ENCODE peak calls at places on chromosomes 4 and X, in eight cellular contexts. D is astrocyte, T is right lobe of liver, C is neural progenitor cell, M is left lung, H is cardiac muscle cell, F is H9, O is thoracic aorta. N is an unnamed sample.

GRCh38 chrX:13013353-13014110 is 30.9 kb downstream of the FAM9C start:
- DNase-seq in F (no peak), M (no peak), H (peak), C (no peak), T (no peak), O (no peak), D (no peak), N (no peak)

GRCh38 chr4:26330946-26331345 is 10.1 kb downstream of the RBPJ start:
- DNase-seq in T (no peak), F (no peak), O (no peak), C (peak), H (no peak), M (no peak), D (no peak), N (no peak)

GRCh38 chr4:19945979-19946380 is 305.7 kb upstream of the SLIT2 start:
- DNase-seq in M (no peak), H (peak), O (no peak), D (peak), T (no peak), C (no peak), F (no peak), N (no peak)

GRCh38 chrX:48974033-48974432 is 2.4 kb upstream of the KCND1 start:
- DNase-seq in T (peak), D (no peak), M (no peak), C (no peak), O (no peak), H (no peak), F (no peak), N (no peak)

GRCh38 chr4:158894826-158895225 is 126.0 kb downstream of the FNIP2 start:
- DNase-seq in M (no peak), F (no peak), H (no peak), T (no peak), C (no peak), O (no peak), D (no peak), N (no peak)

GRCh38 chr4:175833574-175834350 is 21.7 kb upstream of the GPM6A start:
- DNase-seq in M (no peak), F (no peak), C (peak), H (no peak), D (peak), O (no peak), T (no peak), N (no peak)

GRCh38 chr4:143512978-143513313 is 556 bp upstream of the SMARCA5 start:
- DNase-seq in F (no peak), D (peak), T (no peak), C (no peak), H (no peak), O (no peak), M (no peak), N (no peak)

GRCh38 chr4:47525154-47525819 is 40.2 kb downstream of the ATP10D start:
- DNase-seq in C (no peak), H (peak), D (peak), O (no peak), M (no peak), F (no peak), T (no peak), N (no peak)

GRCh38 chrX:133726211-133726630 is 259.2 kb downstream of the GPC3 start:
- DNase-seq in C (no peak), F (no peak), T (no peak), D (peak), M (no peak), H (peak), O (no peak), N (no peak)

GRCh38 chr4:94803181-94803580 is 45.4 kb downstream of the BMPR1B start:
- DNase-seq in F (no peak), T (no peak), C (no peak), H (peak), O (no peak), D (peak), M (no peak), N (no peak)

GRCh38 chr4:80081566-80081965 is 8.5 kb upstream of the ANTXR2 start:
- DNase-seq in F (no peak), T (no peak), H (no peak), C (no peak), O (no peak), M (no peak), D (no peak), N (no peak)
- TF ChIP-seq CTCF in F (no peak), T (no peak), H (no peak), C (no peak), O (no peak), M (no peak), D (no peak), N (no peak)

DNA sequence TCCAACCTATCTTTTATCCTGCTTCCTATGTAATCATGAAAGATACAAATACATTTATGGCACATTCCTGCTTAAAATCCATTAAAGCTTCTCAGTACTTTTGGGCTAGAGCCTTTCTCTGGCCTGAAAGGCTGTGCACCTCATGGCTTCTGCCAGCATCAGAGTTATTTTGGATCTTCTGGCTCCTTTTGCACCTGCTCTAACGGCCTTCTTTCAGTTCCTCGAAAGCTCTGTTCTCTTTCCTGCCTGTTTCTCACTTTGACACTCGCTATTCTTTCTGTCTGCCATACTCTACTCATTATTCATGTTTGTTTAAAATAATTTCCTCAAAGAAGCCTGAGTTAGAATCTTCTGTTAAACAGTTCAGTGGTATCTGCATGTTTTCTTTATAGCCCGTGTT is 86.0 kb downstream of the LRP2BP start:
- DNase-seq in F (no peak), D (no peak), T (no peak), O (no peak), H (no peak), C (no peak), M (no peak), N (no peak)
- H3K27ac ChIP-seq in F (no peak), D (no peak), T (no peak), O (no peak), H (no peak), C (no peak), M (no peak), N (no peak)

GRCh38 chr4:120536884-120537283 is 385.6 kb downstream of the PRDM5 start:
- DNase-seq in O (no peak), H (no peak), T (no peak), F (no peak), D (no peak), M (no peak), C (no peak), N (no peak)

GRCh38 chr4:120544838-120545237 is 377.7 kb downstream of the PRDM5 start:
- DNase-seq in C (no peak), O (no peak), H (no peak), F (no peak), D (no peak), M (no peak), T (no peak), N (no peak)

DNA sequence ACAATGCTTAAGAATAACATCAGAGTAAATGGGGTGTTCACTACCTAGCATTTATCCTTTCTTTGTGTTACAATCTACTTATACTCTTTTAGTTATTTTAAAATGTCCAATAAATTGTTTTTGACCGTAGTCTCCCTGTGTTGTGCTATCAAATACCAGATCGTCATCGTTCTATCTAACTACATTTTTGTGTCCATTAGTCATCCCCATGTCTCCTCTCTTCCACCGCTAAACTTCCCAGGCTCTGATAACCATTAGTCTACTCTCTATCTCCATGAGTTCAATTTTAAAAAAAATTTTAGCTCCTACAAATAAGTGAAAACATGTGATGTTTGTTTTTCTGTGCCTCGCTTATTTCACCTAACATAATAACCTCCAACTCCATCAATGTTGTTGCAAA is 381.9 kb downstream of the PRDM5 start:
- DNase-seq in M (no peak), C (no peak), T (no peak), D (no peak), H (no peak), O (no peak), F (no peak), N (no peak)
- TF ChIP-seq CTCF in M (no peak), C (no peak), T (no peak), D (no peak), H (no peak), O (no peak), F (no peak), N (no peak)

DNA sequence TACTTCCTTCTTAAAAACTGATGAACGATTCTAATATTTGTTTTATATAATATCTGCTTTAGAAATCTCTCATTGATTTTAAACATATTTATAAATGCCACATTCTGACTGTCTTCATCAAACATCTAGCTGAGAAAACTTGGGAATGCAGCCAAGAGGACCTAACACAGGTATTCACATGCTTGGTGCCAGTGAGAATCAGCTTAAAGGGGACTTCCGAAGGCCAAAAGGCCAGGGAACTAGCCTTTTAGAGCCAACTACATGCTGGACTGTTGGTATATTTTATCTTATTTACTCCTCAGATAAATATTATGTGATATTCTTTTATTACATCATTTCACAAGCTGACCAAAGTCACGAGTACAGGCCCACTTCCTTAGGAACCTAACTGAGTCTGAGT is 41.0 kb upstream of the PDLIM3 start:
- DNase-seq in T (no peak), H (peak), C (no peak), M (no peak), F (no peak), D (no peak), O (no peak), N (no peak)
- H3K27ac ChIP-seq in T (no peak), H (peak), C (no peak), M (peak), F (no peak), D (no peak), O (peak), N (no peak)

GRCh38 chr4:127624176-127624575 is 8.6 kb upstream of the INTU start:
- DNase-seq in T (no peak), M (no peak), D (no peak), H (no peak), C (no peak), F (no peak), O (no peak), N (no peak)

GRCh38 chr4:127622621-127622922 is 10.2 kb upstream of the INTU start:
- DNase-seq in F (no peak), M (no peak), D (no peak), O (no peak), C (no peak), H (no peak), T (no peak), N (peak)

GRCh38 chr4:127623755-127624087 is 9.0 kb upstream of the INTU start:
- DNase-seq in F (no peak), D (no peak), O (no peak), C (peak), H (peak), M (peak), T (no peak), N (no peak)

GRCh38 chr4:127618427-127618826 is 14.3 kb upstream of the INTU start:
- DNase-seq in M (no peak), H (no peak), D (no peak), T (no peak), O (no peak), C (no peak), F (no peak), N (no peak)

GRCh38 chr4:127622923-127623754 is 9.6 kb upstream of the INTU start:
- DNase-seq in O (no peak), D (peak), C (peak), F (peak), M (peak), H (peak), T (peak), N (no peak)
- TF ChIP-seq CTCF in O (peak), D (no peak), C (peak), F (peak), M (no peak), H (peak), T (no peak), N (peak)

GRCh38 chr4:174262624-174263444 is 20.6 kb downstream of the FBXO8 start:
- DNase-seq in O (no peak), M (no peak), F (no peak), C (no peak), T (no peak), H (no peak), D (no peak), N (no peak)

GRCh38 chr4:174263445-174263736 is 20.1 kb downstream of the FBXO8 start:
- DNase-seq in M (no peak), O (no peak), D (no peak), C (no peak), F (no peak), H (no peak), T (no peak), N (no peak)

GRCh38 chr4:174259580-174259979 is 23.9 kb downstream of the FBXO8 start:
- DNase-seq in M (no peak), T (no peak), H (peak), C (no peak), F (no peak), D (no peak), O (no peak), N (no peak)

GRCh38 chr4:174256277-174256713 is 27.2 kb downstream of the FBXO8 start:
- DNase-seq in H (peak), T (no peak), M (no peak), C (no peak), D (peak), F (no peak), O (no peak), N (no peak)

DNA sequence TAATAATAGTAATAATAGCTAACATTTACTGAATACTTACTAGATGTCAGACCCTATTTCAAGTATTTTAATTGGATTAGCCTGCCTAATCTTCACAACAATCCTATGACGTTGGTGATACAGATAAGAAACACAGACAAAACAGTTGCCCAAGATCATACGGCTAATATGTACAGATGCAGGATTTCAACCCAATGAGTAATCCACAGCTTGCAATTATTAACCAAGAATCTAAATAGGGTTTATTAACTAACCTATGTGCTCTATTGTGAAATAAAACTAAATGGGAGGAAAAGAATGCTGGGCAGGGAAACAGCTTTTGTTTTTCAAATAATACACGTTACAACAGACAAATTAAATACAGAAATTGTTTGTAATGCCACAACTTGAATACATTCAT is 23.4 kb downstream of the FBXO8 start:
- DNase-seq in H (peak), D (peak), F (no peak), M (no peak), T (no peak), C (no peak), O (no peak), N (no peak)
- H3K27ac ChIP-seq in H (no peak), D (no peak), F (no peak), M (no peak), T (peak), C (no peak), O (no peak), N (no peak)

DNA sequence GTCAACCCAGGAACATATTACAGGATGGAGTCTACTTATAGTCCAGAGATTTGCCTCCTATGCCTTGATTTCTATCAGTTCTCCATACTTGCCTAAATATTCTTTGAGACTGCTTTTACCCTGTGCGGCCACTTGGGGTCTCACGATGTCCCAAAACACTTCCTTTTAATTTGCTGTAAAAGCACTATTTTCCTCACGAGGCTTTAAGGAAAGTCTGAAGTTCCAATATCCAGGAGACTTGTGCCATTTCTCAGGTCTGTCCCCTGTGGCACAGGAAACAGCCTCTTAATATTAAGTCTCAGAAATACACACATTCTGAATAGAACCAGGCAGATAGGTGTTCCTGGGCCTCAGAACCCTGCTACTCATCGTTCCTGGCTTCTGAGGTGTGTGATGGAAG is 142.9 kb downstream of the TMEM164 start:
- DNase-seq in D (no peak), H (peak), M (no peak), O (no peak), T (no peak), F (no peak), C (no peak), N (no peak)
- TF ChIP-seq CTCF in D (peak), H (peak), M (peak), O (peak), T (peak), F (peak), C (peak), N (peak)

N was measured in WERI-Rb-1.